ENCODE peak calls at places on chromosomes 16 and 17, in five cellular contexts. M is neuronal stem cell, I is neural progenitor cell, H is H9, E is adipocyte. Z is an unnamed sample.

GRCh38 chr16:65576631-65577030 is 454.8 kb upstream of the CDH11 start:
- DNase-seq in E (no peak), I (peak; percentile 70), M (no peak), H (peak; percentile 88), Z (no peak)

GRCh38 chr16:55284718-55285099 is 39.3 kb upstream of the IRX6 start:
- DNase-seq in E (no peak), M (no peak), I (no peak), H (no peak), Z (no peak)

GRCh38 chr16:86428729-86429472 is 81.4 kb upstream of the FOXF1 start:
- DNase-seq in H (no peak), E (no peak), M (no peak), I (no peak), Z (no peak)

GRCh38 chr17:82114872-82115271 is 16.8 kb upstream of the FASN start:
- DNase-seq in M (no peak), E (no peak), H (peak; percentile 24), I (no peak), Z (peak; percentile 16)

GRCh38 chr16:64687796-64688195 is 434.1 kb downstream of the CDH11 start:
- DNase-seq in E (no peak), I (no peak), M (no peak), H (no peak), Z (no peak)

GRCh38 chr16:75996491-75996890 is 270.2 kb upstream of the CPHXL start:
- DNase-seq in M (no peak), I (no peak), H (no peak), E (no peak), Z (no peak)

GRCh38 chr17:43791589-43791988 is 11.4 kb downstream of the CFAP97D1 start:
- DNase-seq in M (no peak), H (peak; percentile 52), I (peak; percentile 34), E (peak; percentile 24), Z (peak; percentile 55)

GRCh38 chr17:6323626-6324356 is 111.1 kb downstream of the AIPL1 start:
- DNase-seq in M (no peak), E (no peak), H (peak; percentile 81), I (no peak), Z (peak; percentile 14)

GRCh38 chr16:15777533-15778203 is 79.2 kb downstream of the MYH11 start:
- DNase-seq in H (peak; percentile 73), M (peak; percentile 35), E (peak; percentile 34), I (peak; percentile 75), Z (peak; percentile 32)

GRCh38 chr16:12166271-12166670 is 189.7 kb downstream of the SNX29 start:
- DNase-seq in M (no peak), E (no peak), H (no peak), I (peak; percentile 33), Z (no peak)

GRCh38 chr17:8160224-8160577 is 2.5 kb downstream of the VAMP2 start:
- DNase-seq in H (no peak), I (no peak), E (no peak), M (no peak), Z (no peak)

GRCh38 chr17:28330671-28331070 is 4.6 kb downstream of the IFT20 start:
- DNase-seq in H (peak; percentile 32), E (no peak), M (no peak), I (no peak), Z (no peak)

GRCh38 chr16:71412270-71413160 is 29.3 kb downstream of the TLE7 start:
- DNase-seq in H (peak; percentile 91), I (peak; percentile 92), M (peak; percentile 84), E (peak; percentile 88), Z (peak; percentile 78)

GRCh38 chr17:49913226-49914095 is 55.5 kb upstream of the DLX4 start:
- DNase-seq in I (no peak), E (no peak), M (no peak), H (no peak), Z (no peak)

GRCh38 chr17:39625198-39625769 is 1.5 kb upstream of the PPP1R1B start:
- DNase-seq in H (no peak), M (no peak), I (no peak), E (peak; percentile 15), Z (no peak)

GRCh38 chr16:15765880-15766279 is 90.9 kb downstream of the MYH11 start:
- DNase-seq in H (peak; percentile 46), I (peak; percentile 77), E (peak; percentile 71), M (peak; percentile 38), Z (peak; percentile 64)

GRCh38 chr16:47143329-47143676 is 442 bp downstream of the NETO2 start:
- DNase-seq in H (peak; percentile 82), E (peak; percentile 83), I (peak; percentile 89), M (peak; percentile 78), Z (peak; percentile 92)

GRCh38 chr17:48215583-48216139 is 108.1 kb downstream of the SNX11 start:
- DNase-seq in I (peak; percentile 61), M (peak; percentile 18), E (no peak), H (peak; percentile 77), Z (peak; percentile 26)

GRCh38 chr16:80804061-80804450 is 342 bp downstream of the CDYL2 start:
- DNase-seq in H (peak; percentile 33), I (no peak), E (peak; percentile 62), M (peak; percentile 40), Z (no peak)

GRCh38 chr17:82629748-82630147 is 18.5 kb downstream of the WDR45B start:
- DNase-seq in H (no peak), I (no peak), M (no peak), E (no peak), Z (no peak)

GRCh38 chr16:86261379-86261778 is 248.9 kb upstream of the FOXF1 start:
- DNase-seq in E (no peak), M (no peak), I (no peak), H (peak; percentile 10), Z (no peak)

GRCh38 chr17:70521821-70522256 is 352.5 kb downstream of the KCNJ2 start:
- DNase-seq in M (no peak), H (no peak), I (no peak), E (no peak), Z (no peak)

GRCh38 chr17:4849011-4849536 is 15.9 kb downstream of the MINK1 start:
- DNase-seq in E (peak; percentile 88), M (no peak), I (peak; percentile 16), H (peak; percentile 56), Z (no peak)

GRCh38 chr17:78323821-78324390 is 36.0 kb downstream of the SOCS3 start:
- DNase-seq in I (no peak), M (no peak), H (no peak), E (peak; percentile 12), Z (peak; percentile 71)

GRCh38 chr17:57226793-57227192 is 29.5 kb upstream of the MSI2 start:
- DNase-seq in M (no peak), H (no peak), I (no peak), E (no peak), Z (no peak)

GRCh38 chr17:55157165-55157564 is 107.6 kb upstream of the HLF start:
- DNase-seq in E (peak; percentile 67), M (no peak), I (no peak), H (no peak), Z (no peak)

GRCh38 chr17:38421224-38421841 is 6.9 kb upstream of the ARHGAP23 start:
- DNase-seq in I (peak; percentile 52), E (peak; percentile 68), M (no peak), H (peak; percentile 41), Z (no peak)
- H3K9ac ChIP-seq in I (no peak overlapping the region), E (no peak overlapping the region), M (peak overlapping the region; percentile 22), H (no peak overlapping the region), Z (no peak overlapping the region)

GRCh38 chr17:45294506-45294905 is 22.3 kb downstream of the MAP3K14 start:
- DNase-seq in M (no peak), H (no peak), E (peak; percentile 93), I (no peak), Z (peak; percentile 73)
- H3K9ac ChIP-seq in M (no peak overlapping the region), H (no peak overlapping the region), E (peak overlapping the region; percentile 64), I (no peak overlapping the region), Z (peak overlapping the region; percentile 48)

GRCh38 chr17:79844869-79845600 is 5.8 kb upstream of the CBX4 start:
- DNase-seq in H (peak; percentile 83), M (no peak), I (peak; percentile 85), E (peak; percentile 65), Z (peak; percentile 98)

GRCh38 chr17:79842656-79843474 is 3.6 kb upstream of the CBX4 start:
- DNase-seq in I (peak; percentile 63), H (no peak), M (no peak), E (peak; percentile 24), Z (peak; percentile 81)

GRCh38 chr17:79843475-79843916 is 4.3 kb upstream of the CBX4 start:
- DNase-seq in E (peak; percentile 38), M (no peak), I (no peak), H (no peak), Z (no peak)

GRCh38 chr17:79845601-79845949 is 6.3 kb upstream of the CBX4 start:
- DNase-seq in I (no peak), M (no peak), H (no peak), E (peak; percentile 42), Z (no peak)

DNA sequence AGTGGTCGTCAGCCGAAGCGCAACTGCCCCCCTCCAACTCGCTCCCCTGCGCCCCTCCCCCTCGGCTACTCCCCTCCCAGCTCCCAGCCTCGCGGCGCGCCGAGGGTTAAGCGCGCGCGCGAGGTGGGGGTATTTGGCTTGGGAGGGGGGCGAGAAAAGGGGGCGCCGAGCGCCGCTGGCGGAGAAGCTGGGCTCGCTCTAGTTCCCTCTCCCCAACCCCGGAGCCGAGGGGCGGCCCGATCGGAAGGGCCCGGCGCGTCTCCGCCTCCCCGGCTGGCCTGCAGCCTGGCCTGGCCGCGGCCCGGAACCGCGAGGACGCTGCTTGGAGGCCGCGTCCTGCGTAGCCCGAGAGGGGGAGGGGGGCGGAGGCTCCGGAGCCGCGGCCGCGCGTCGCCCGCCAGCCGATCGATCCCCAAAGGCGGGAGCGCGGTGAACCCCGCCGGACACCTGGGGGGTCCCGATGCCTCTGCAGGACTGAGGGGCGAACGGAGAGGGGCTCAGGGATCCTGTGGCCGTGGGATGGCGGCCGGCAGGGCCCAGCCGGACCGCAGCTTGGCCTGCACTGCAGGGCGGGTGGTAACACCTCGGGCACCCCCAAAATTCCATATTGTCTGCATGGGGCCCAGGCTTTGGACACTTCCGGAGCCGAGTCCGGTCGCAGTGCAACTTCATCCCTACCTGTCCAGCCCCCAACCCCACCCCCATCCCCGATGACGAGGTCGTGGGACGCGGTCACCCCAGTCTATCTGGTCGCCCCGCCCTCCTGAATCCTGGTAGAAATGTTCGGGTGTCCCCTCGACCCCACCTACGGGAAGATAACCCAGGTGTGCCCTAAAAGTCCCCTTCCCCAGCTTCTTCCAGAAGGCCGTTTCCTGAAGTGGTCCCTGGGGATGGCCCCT is 4.9 kb upstream of the CBX4 start:
- DNase-seq in I (peak; percentile 88), H (peak; percentile 70), M (no peak), E (peak; percentile 85), Z (peak; percentile 94)
- H3K9ac ChIP-seq in I (no peak overlapping the region), H (no peak overlapping the region), M (peak overlapping the region; percentile 84), E (peak overlapping the region; percentile 80), Z (peak overlapping the region; percentile 71)

DNA sequence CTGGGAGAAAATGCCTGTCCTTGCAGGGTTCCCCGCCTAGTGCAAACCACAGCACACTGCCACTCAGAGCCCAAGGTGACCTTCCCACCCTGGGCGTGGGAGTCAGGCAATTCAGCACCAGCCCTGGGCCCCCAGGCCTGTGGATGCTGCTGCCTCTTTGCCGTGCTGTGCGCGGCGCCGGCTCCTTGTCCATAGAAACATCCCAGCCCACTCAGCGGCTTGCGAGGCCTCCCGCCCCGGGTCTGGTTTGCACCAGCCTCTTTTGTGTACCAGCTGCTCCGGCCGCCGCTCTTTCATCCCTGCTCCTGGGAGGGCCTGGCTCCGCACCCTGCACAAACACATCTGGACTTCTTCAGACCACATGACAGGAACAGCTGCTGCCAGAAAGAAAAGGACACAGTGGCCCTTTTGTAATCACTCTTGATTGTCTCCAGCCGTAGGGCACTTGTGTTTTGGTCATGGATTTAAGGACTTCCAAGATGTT is 75.4 kb upstream of the SDK2 start:
- DNase-seq in H (no peak), I (peak; percentile 89), E (no peak), M (peak; percentile 54), Z (peak; percentile 96)
- H3K9ac ChIP-seq in H (no peak overlapping the region), I (no peak overlapping the region), E (no peak overlapping the region), M (no peak overlapping the region), Z (no peak overlapping the region)